ENCODE peak calls at places on chromosomes 12 and 14, in four cellular contexts. A is naive B cell, Q is ureter, R is progenitor cell of endocrine pancreas. Y is an unnamed sample.

GRCh38 chr14:104393898-104394605 is 185.5 kb upstream of the C14orf180 start:
- DNase-seq in R (no peak), A (peak), Q (peak), Y (peak)

GRCh38 chr14:68553326-68553725 is 239.5 kb downstream of the ZFP36L1 start:
- DNase-seq in Q (peak), A (no peak), R (no peak), Y (no peak)

GRCh38 chr14:68011629-68012028 is 192.1 kb downstream of the RAD51B start:
- DNase-seq in Q (no peak), R (no peak), A (no peak), Y (no peak)

GRCh38 chr12:3097186-3097804 is 20.1 kb downstream of the TSPAN9 start:
- DNase-seq in Q (peak), A (no peak), R (no peak), Y (peak)

GRCh38 chr14:55814064-55814463 is 234.1 kb downstream of the KTN1 start:
- DNase-seq in R (no peak), A (no peak), Q (no peak), Y (no peak)

GRCh38 chr14:67485501-67486095 is 2.9 kb downstream of the TMEM229B start:
- DNase-seq in Q (no peak), R (no peak), A (no peak), Y (no peak)

GRCh38 chr14:64979336-64980074 is 7.2 kb upstream of the FNTB start:
- DNase-seq in A (no peak), R (no peak), Q (no peak), Y (no peak)

GRCh38 chr14:101072945-101073597 is 169.5 kb upstream of the RTL1 start:
- DNase-seq in A (no peak), R (peak), Q (peak), Y (no peak)

GRCh38 chr12:95124106-95124505 is 50.7 kb upstream of the NR2C1 start:
- DNase-seq in R (no peak), A (no peak), Q (no peak), Y (no peak)